ENCODE peak calls at places on chromosome 2, in five cellular contexts. R is psoas muscle, G is progenitor cell of endocrine pancreas, W is HuH-7, T is mucosa of gallbladder. Q is an unnamed sample.

GRCh38 chr2:129798626-129799025 is 180.8 kb upstream of the RAB6C start:
- DNase-seq in W (no peak), T (no peak), R (no peak), G (no peak), Q (no peak)

GRCh38 chr2:45000921-45001628 is 8.2 kb downstream of the SIX2 start:
- DNase-seq in W (no peak), G (no peak), T (no peak), R (peak), Q (peak)

GRCh38 chr2:128624425-128624795 is 305.7 kb upstream of the HS6ST1 start:
- DNase-seq in G (no peak), W (no peak), T (no peak), R (peak), Q (no peak)

GRCh38 chr2:166764216-166764615 is 124.1 kb upstream of the XIRP2 start:
- DNase-seq in W (no peak), G (no peak), T (no peak), R (no peak), Q (no peak)

GRCh38 chr2:181876614-181877063 is 14.9 kb upstream of the ITPRID2 start:
- DNase-seq in G (no peak), R (no peak), T (no peak), W (no peak), Q (peak)

GRCh38 chr2:30894498-30895119 is 87.4 kb upstream of the CAPN13 start:
- DNase-seq in T (no peak), G (no peak), R (no peak), W (no peak), Q (no peak)

GRCh38 chr2:20365249-20365817 is 14.7 kb upstream of the PUM2 start:
- DNase-seq in W (no peak), T (no peak), G (no peak), R (no peak), Q (no peak)

GRCh38 chr2:1638281-1638860 is 105.9 kb downstream of the PXDN start:
- DNase-seq in W (no peak), T (no peak), R (peak), G (no peak), Q (no peak)

GRCh38 chr2:127864877-127865276 is 6.9 kb upstream of the POLR2D start:
- DNase-seq in T (no peak), G (no peak), W (no peak), R (peak), Q (peak)